ENCODE peak calls at places on chromosomes 2 and 18, in five cellular contexts. G is AG09319, H is upper lobe of right lung, V is pancreas, L is GM10248. R is an unnamed sample.

GRCh38 chr2:214246417-214246816 is 164.4 kb upstream of the VWC2L start:
- DNase-seq in G (no peak), H (no peak), V (no peak), L (no peak), R (no peak)

GRCh38 chr2:62054916-62055315 is 141.0 kb upstream of the B3GNT2 start:
- DNase-seq in G (no peak), H (no peak), V (no peak), L (no peak), R (no peak)

GRCh38 chr2:236178921-236179652 is 10.9 kb upstream of the GBX2 start:
- DNase-seq in G (no peak), H (no peak), V (no peak), L (no peak), R (no peak)

GRCh38 chr2:216109962-216110614 is 940 bp downstream of the XRCC5 start:
- DNase-seq in G (peak), H (no peak), V (no peak), L (no peak), R (peak)

GRCh38 chr2:180463608-180464007 is 456.5 kb upstream of the CWC22 start:
- DNase-seq in G (no peak), H (no peak), V (no peak), L (no peak), R (no peak)

GRCh38 chr2:43224571-43225092 is 1.8 kb downstream of the ZFP36L2 start:
- DNase-seq in G (no peak), H (peak), V (peak), L (no peak), R (no peak)

GRCh38 chr18:1585881-1586488 is 681.3 kb downstream of the ADCYAP1 start:
- DNase-seq in G (peak), H (no peak), V (no peak), L (peak), R (peak)

GRCh38 chr2:84879595-84880394 is 1.1 kb downstream of the TRABD2A start:
- DNase-seq in G (no peak), H (no peak), V (no peak), L (peak), R (no peak)

GRCh38 chr18:6509417-6510198 is 94.9 kb upstream of the L3MBTL4 start:
- DNase-seq in G (no peak), H (no peak), V (no peak), L (no peak), R (no peak)

GRCh38 chr2:222827417-222827816 is 33.4 kb upstream of the ACSL3 start:
- DNase-seq in G (no peak), H (no peak), V (no peak), L (no peak), R (no peak)

GRCh38 chr2:100679211-100679610 is 116.4 kb downstream of the PDCL3 start:
- DNase-seq in G (no peak), H (no peak), V (no peak), L (no peak), R (no peak)

GRCh38 chr2:206054952-206055351 is 31.0 kb downstream of the INO80D start:
- DNase-seq in G (no peak), H (no peak), V (no peak), L (no peak), R (no peak)

GRCh38 chr18:31657823-31658669 is 26.3 kb downstream of the B4GALT6 start:
- DNase-seq in G (no peak), H (no peak), V (no peak), L (peak), R (peak)

GRCh38 chr18:39660141-39660540 is 2094.5 kb upstream of the CELF4 start:
- DNase-seq in G (no peak), H (no peak), V (no peak), L (no peak), R (peak)

GRCh38 chr18:1811282-1811681 is 760.0 kb downstream of the METTL4 start:
- DNase-seq in G (no peak), H (no peak), V (no peak), L (no peak), R (no peak)

GRCh38 chr2:36455011-36455410 is 99.4 kb downstream of the CRIM1 start:
- DNase-seq in G (no peak), H (no peak), V (no peak), L (no peak), R (no peak)

GRCh38 chr2:213806125-213806726 is 522.0 kb downstream of the SPAG16 start:
- DNase-seq in G (peak), H (no peak), V (no peak), L (no peak), R (peak)

GRCh38 chr2:199316851-199317250 is 140.9 kb downstream of the SATB2 start:
- DNase-seq in G (no peak), H (no peak), V (no peak), L (no peak), R (no peak)

GRCh38 chr2:100124746-100125145 is 17.6 kb downstream of the AFF3 start:
- DNase-seq in G (no peak), H (no peak), V (no peak), L (no peak), R (peak)

GRCh38 chr18:36386150-36386920 is 88.8 kb downstream of the FHOD3 start:
- DNase-seq in G (no peak), H (no peak), V (no peak), L (no peak), R (no peak)

GRCh38 chr2:55805662-55806061 is 112.0 kb upstream of the PNPT1 start:
- DNase-seq in G (no peak), H (no peak), V (no peak), L (no peak), R (no peak)

GRCh38 chr2:74186038-74186437 is 7.4 kb upstream of the MOB1A start:
- DNase-seq in G (no peak), H (no peak), V (no peak), L (peak), R (no peak)

GRCh38 chr2:168687314-168687713 is 115.1 kb upstream of the NOSTRIN start:
- DNase-seq in G (no peak), H (no peak), V (no peak), L (no peak), R (peak)

GRCh38 chr2:142031656-142032055 is 99.2 kb downstream of the LRP1B start:
- DNase-seq in G (no peak), H (no peak), V (no peak), L (no peak), R (no peak)

GRCh38 chr18:36786686-36787085 is 42.1 kb downstream of the TPGS2 start:
- DNase-seq in G (no peak), H (peak), V (no peak), L (no peak), R (peak)

GRCh38 chr2:230441188-230441897 is 25.3 kb downstream of the SP100 start:
- DNase-seq in G (peak), H (no peak), V (no peak), L (no peak), R (peak)

GRCh38 chr18:55900380-55900779 is 312.4 kb upstream of the TCF4 start:
- DNase-seq in G (no peak), H (no peak), V (no peak), L (no peak), R (no peak)

GRCh38 chr2:20645761-20646160 is 5.1 kb downstream of the HS1BP3 start:
- DNase-seq in G (no peak), H (no peak), V (peak), L (no peak), R (no peak)

GRCh38 chr2:151051584-151052220 is 210.0 kb downstream of the RBM43 start:
- DNase-seq in G (peak), H (no peak), V (no peak), L (peak), R (peak)

GRCh38 chr2:68588589-68588988 is 54.8 kb upstream of the PROKR1 start:
- DNase-seq in G (no peak), H (no peak), V (no peak), L (no peak), R (no peak)

GRCh38 chr2:169491378-169491777 is 12.1 kb downstream of the BBS5 start:
- DNase-seq in G (no peak), H (no peak), V (no peak), L (no peak), R (no peak)

GRCh38 chr2:100451734-100452133 is 18.5 kb upstream of the NMS start:
- DNase-seq in G (no peak), H (no peak), V (no peak), L (no peak), R (no peak)

GRCh38 chr2:216078776-216079175 is 2.8 kb downstream of the PECR start:
- DNase-seq in G (no peak), H (no peak), V (no peak), L (no peak), R (no peak)

GRCh38 chr2:181037922-181038321 is 57.5 kb downstream of the UBE2E3 start:
- DNase-seq in G (no peak), H (no peak), V (no peak), L (no peak), R (peak)

DNA sequence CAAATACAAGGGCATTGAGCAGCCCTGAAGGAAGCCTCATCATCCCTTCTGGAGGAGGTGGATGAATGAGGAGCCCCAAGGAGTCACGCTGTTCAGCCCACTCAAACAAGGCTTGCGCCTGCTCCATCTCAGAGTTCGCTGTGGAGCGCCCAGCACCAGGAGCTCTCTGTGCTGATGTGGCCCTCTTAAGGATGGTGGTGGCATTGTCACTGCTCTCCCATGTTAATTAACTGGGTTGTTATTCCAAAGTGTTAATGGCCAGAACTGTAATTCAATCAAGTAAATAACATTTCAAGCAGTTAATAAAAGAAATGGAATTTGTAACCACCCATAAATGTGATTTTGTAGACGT is 726.0 kb upstream of the RAB6C start:
- DNase-seq in G (no peak), H (no peak), V (no peak), L (no peak), R (no peak)
- TF ChIP-seq CTCF in G (no peak), H (peak), V (no peak), L (peak), R (no peak)

GRCh38 chr2:11444737-11445136 is 21.2 kb downstream of the E2F6 start:
- DNase-seq in G (no peak), H (no peak), V (no peak), L (no peak), R (no peak)
- TF ChIP-seq CTCF in G (no peak), H (no peak), V (no peak), L (no peak), R (no peak)

GRCh38 chr2:37471994-37472393 is 127.6 kb downstream of the QPCT start:
- DNase-seq in G (no peak), H (no peak), V (no peak), L (no peak), R (peak)
- TF ChIP-seq CTCF in G (no peak), H (no peak), V (no peak), L (no peak), R (no peak)

DNA sequence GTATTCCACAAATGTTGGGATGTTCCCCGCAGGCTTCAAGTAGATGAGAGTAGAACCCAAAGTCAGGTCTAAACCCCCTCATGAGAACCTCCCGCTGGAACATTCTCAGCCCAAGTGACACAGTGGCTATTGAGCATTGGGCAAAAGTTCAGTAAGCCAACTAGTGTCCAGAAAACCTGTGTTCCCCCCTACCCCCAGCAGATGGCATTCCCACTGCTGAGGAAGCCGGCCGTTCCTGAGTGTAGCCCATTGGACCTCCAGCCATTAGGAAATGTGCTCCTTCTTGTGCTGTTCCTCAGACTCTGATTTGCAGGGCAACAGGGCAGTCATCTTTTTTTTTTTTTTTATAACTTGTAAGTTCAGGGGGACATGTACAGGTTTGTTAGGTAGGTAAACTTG is 152.1 kb downstream of the NCK2 start:
- DNase-seq in G (no peak), H (no peak), V (no peak), L (no peak), R (no peak)
- TF ChIP-seq CTCF in G (no peak), H (no peak), V (no peak), L (no peak), R (no peak)

DNA sequence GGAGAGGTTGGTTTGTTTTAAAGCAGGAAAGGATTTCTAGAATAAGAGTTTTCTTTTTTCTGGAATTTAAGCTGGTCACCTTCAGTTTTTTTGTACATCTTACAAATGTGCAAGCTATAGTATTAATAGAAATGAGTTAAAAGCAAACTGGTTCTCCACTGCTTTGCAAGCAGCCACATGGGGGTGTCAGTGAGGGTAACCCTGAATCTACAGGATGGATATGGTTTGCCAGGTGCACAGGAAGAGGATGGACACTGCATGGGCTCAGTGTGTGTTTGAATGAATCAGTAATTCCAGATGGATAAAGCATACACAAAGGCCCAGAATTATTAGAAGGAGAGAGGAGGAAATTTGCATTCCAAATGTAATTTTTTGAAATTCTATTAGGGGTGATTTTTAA is 89.0 kb downstream of the MAPRE2 start:
- DNase-seq in G (no peak), H (no peak), V (no peak), L (no peak), R (no peak)
- TF ChIP-seq CTCF in G (no peak), H (no peak), V (no peak), L (no peak), R (no peak)

DNA sequence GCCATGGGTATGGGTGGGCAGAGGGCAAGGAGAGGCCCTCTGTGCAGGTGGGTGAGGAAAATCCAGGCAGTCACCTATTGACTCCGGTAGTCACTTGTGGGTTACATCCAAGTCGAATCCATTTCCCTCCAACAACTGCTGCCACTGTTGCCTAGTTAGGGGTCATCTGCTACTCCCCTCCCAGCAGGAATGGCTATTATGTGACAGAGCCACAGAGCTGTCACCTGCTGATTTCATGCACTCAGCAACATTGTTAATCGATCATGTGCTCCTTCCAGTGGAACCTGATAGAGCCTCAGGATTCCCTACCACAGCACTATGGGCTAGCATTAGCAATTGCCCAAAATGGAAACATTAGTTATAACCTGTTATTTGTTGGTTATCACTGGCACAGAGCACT is 31.4 kb downstream of the POLR1A start:
- DNase-seq in G (no peak), H (no peak), V (no peak), L (no peak), R (no peak)
- TF ChIP-seq CTCF in G (no peak), H (no peak), V (no peak), L (no peak), R (no peak)

DNA sequence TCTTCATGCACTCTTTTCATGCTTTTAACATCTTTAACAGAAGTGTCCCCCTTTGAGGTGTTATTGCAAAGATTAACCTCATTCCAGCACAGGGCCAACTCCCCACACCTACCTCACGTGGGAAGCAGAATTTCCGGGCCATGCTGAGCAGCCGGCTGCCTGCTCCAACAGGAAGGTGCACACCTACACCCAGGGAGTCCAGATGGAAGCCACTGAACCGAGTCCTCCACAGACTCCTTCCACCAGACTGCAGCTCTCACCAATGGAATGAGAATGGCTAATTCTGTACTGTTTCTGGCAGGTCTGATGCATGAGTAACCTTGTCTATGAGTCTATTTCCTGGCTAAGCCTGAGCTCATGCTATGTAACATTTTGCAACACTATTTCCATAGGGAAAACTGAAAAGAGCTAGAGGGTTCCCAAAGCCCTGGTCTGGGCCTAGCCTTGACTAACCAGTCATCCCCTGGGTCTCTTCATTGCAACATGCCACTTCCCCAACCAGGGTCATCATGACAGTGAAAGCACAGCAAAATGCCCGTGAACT is 11.0 kb downstream of the ERFE start:
- DNase-seq in G (peak), H (peak), V (no peak), L (no peak), R (peak)
- TF ChIP-seq CTCF in G (no peak), H (no peak), V (no peak), L (no peak), R (no peak)

GRCh38 chr2:239378918-239379640 is 21.7 kb downstream of the HDAC4 start:
- DNase-seq in G (no peak), H (no peak), V (peak), L (no peak), R (no peak)

GRCh38 chr2:239381709-239382134 is 19.1 kb downstream of the HDAC4 start:
- DNase-seq in G (no peak), H (no peak), V (no peak), L (peak), R (no peak)

GRCh38 chr2:239380831-239381708 is 19.8 kb downstream of the HDAC4 start:
- DNase-seq in G (no peak), H (peak), V (no peak), L (peak), R (no peak)

GRCh38 chr2:239378021-239378917 is 22.6 kb downstream of the HDAC4 start:
- DNase-seq in G (no peak), H (no peak), V (peak), L (no peak), R (no peak)

DNA sequence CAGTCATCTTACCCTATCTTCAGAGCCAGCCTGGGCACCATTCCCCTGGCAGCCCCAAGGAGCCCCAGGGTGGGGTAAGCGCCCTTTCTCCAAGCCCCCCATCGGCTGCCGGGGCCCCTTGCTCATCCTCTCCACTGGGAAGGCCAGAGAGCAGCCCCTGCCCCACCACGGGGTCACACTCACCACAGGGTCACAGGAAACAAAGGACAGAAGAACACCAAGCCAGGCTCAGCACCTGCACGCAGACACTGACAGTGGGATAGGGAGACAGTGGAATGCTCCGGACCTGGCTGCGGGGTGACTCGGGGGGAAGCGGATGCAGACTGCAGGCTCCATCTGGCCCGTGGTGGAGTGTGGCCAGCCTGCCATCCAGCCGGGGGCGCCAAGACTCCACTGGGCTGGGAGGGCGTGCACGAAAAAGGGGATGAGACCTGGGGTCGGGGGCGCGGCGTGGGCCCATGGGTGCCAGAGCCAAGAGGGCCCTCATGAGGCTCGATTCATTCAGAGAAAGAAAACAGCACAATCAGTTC is 21.1 kb downstream of the HDAC4 start:
- DNase-seq in G (no peak), H (no peak), V (peak), L (no peak), R (no peak)
- TF ChIP-seq CTCF in G (no peak), H (no peak), V (no peak), L (no peak), R (no peak)

DNA sequence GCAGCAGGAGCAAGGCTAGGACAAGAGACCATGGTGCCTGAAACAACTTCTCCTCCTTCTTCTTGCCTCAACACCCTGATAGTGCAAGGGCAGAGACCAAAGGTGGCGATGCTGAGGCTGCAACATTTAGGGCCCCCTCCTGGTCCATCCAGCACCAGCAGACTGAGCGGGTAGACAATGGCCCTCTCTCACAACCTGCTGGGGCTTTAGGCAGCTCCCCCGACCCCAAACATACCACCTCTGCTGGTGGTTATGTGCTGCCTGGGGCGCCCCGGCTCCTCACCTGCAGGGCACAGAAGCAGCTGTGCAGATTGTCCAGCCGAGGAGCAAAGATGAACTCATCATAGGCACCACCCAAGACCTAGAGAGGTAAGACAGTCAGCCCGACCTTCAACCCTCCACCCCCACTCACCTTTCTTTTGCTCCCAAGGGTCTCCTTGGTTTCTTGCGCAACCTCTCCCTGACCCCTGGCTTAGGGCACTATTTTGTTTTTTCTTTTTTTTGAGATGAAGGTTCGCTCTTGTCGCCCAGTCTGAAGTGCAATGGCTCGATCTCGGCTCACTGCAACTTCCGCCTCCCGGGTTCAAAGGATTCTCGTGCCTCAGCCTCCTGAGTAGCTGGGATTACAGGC is 3.5 kb downstream of the DNPEP start:
- DNase-seq in G (no peak), H (peak), V (no peak), L (no peak), R (no peak)
- TF ChIP-seq CTCF in G (no peak), H (no peak), V (no peak), L (no peak), R (no peak)

R was measured in fibroblast of mammary gland.